ENCODE peak calls at places on chromosomes 3 and 15, in five cellular contexts. One of them, this sample, is unnamed.

GRCh38 chr3:5201536-5201935 is 14.0 kb downstream of the EDEM1 start:
- DNase-seq in epithelial cell of esophagus: no peak
- DNase-seq in K562: no peak
- DNase-seq in pancreas: no peak
- DNase-seq in IMR-90: no peak
- DNase-seq in this sample: no peak

GRCh38 chr15:86538141-86538540 is 458.5 kb downstream of the AGBL1 start:
- DNase-seq in epithelial cell of esophagus: peak; percentile 15
- DNase-seq in K562: no peak
- DNase-seq in IMR-90: no peak
- DNase-seq in pancreas: no peak
- DNase-seq in this sample: no peak

GRCh38 chr3:172467170-172467824 is 19.0 kb upstream of the GHSR start:
- DNase-seq in pancreas: no peak
- DNase-seq in IMR-90: peak; percentile 66
- DNase-seq in epithelial cell of esophagus: peak; percentile 76
- DNase-seq in K562: peak; percentile 8
- DNase-seq in this sample: no peak

GRCh38 chr3:120177907-120178306 is 83.7 kb upstream of the GSK3B start:
- DNase-seq in IMR-90: no peak
- DNase-seq in pancreas: no peak
- DNase-seq in epithelial cell of esophagus: no peak
- DNase-seq in K562: peak; percentile 2
- DNase-seq in this sample: no peak

GRCh38 chr3:177793451-177793850 is 596.2 kb upstream of the TBL1XR1 start:
- DNase-seq in K562: no peak
- DNase-seq in IMR-90: no peak
- DNase-seq in epithelial cell of esophagus: no peak
- DNase-seq in pancreas: no peak
- DNase-seq in this sample: no peak

GRCh38 chr3:15535757-15536156 is 14.3 kb upstream of the COLQ start:
- DNase-seq in K562: no peak
- DNase-seq in IMR-90: peak; percentile 15
- DNase-seq in epithelial cell of esophagus: peak; percentile 67
- DNase-seq in pancreas: no peak
- DNase-seq in this sample: no peak

GRCh38 chr3:95350066-95350465 is 1287.2 kb downstream of the NSUN3 start:
- DNase-seq in K562: no peak
- DNase-seq in IMR-90: no peak
- DNase-seq in epithelial cell of esophagus: no peak
- DNase-seq in pancreas: no peak
- DNase-seq in this sample: no peak

GRCh38 chr3:4460334-4460733 is 6.7 kb downstream of the SUMF1 start:
- DNase-seq in pancreas: no peak
- DNase-seq in IMR-90: no peak
- DNase-seq in K562: no peak
- DNase-seq in epithelial cell of esophagus: no peak
- DNase-seq in this sample: no peak

GRCh38 chr3:139225551-139225950 is 118.3 kb upstream of the MRPS22 start:
- DNase-seq in pancreas: no peak
- DNase-seq in K562: no peak
- DNase-seq in IMR-90: peak; percentile 15
- DNase-seq in epithelial cell of esophagus: no peak
- DNase-seq in this sample: no peak

GRCh38 chr3:12222765-12223485 is 64.2 kb upstream of the TIMP4 start:
- DNase-seq in pancreas: no peak
- DNase-seq in K562: no peak
- DNase-seq in IMR-90: peak; percentile 67
- DNase-seq in epithelial cell of esophagus: peak; percentile 71
- DNase-seq in this sample: peak; percentile 50

GRCh38 chr3:61146010-61146569 is 105.2 kb downstream of the FHIT start:
- DNase-seq in pancreas: no peak
- DNase-seq in K562: no peak
- DNase-seq in IMR-90: no peak
- DNase-seq in epithelial cell of esophagus: no peak
- DNase-seq in this sample: no peak

GRCh38 chr3:136750922-136751258 is 1.3 kb downstream of the STAG1 start:
- DNase-seq in pancreas: no peak
- DNase-seq in IMR-90: peak; percentile 83
- DNase-seq in K562: no peak
- DNase-seq in epithelial cell of esophagus: no peak
- DNase-seq in this sample: peak; percentile 41

GRCh38 chr3:133895208-133896001 is at the start of gene RAB6B:
- DNase-seq in epithelial cell of esophagus: peak; percentile 39
- DNase-seq in K562: peak; percentile 65
- DNase-seq in pancreas: peak; percentile 61
- DNase-seq in IMR-90: peak; percentile 20
- DNase-seq in this sample: no peak

GRCh38 chr3:33401781-33402180 is 38.4 kb downstream of the UBP1 start:
- DNase-seq in IMR-90: peak; percentile 70
- DNase-seq in K562: no peak
- DNase-seq in pancreas: no peak
- DNase-seq in epithelial cell of esophagus: no peak
- DNase-seq in this sample: no peak

GRCh38 chr15:39878401-39878775 is 41.7 kb downstream of the GPR176 start:
- DNase-seq in epithelial cell of esophagus: no peak
- DNase-seq in pancreas: no peak
- DNase-seq in K562: no peak
- DNase-seq in IMR-90: peak; percentile 56
- DNase-seq in this sample: no peak

GRCh38 chr15:65069779-65070546 is 2.2 kb upstream of the RASL12 start:
- DNase-seq in K562: no peak
- DNase-seq in IMR-90: no peak
- DNase-seq in epithelial cell of esophagus: no peak
- DNase-seq in pancreas: no peak
- DNase-seq in this sample: no peak
- H3K4me3 ChIP-seq in K562: no peak overlapping the region
- H3K4me3 ChIP-seq in IMR-90: no peak overlapping the region
- H3K4me3 ChIP-seq in epithelial cell of esophagus: no peak overlapping the region
- H3K4me3 ChIP-seq in pancreas: no peak overlapping the region
- H3K4me3 ChIP-seq in this sample: no peak overlapping the region

DNA sequence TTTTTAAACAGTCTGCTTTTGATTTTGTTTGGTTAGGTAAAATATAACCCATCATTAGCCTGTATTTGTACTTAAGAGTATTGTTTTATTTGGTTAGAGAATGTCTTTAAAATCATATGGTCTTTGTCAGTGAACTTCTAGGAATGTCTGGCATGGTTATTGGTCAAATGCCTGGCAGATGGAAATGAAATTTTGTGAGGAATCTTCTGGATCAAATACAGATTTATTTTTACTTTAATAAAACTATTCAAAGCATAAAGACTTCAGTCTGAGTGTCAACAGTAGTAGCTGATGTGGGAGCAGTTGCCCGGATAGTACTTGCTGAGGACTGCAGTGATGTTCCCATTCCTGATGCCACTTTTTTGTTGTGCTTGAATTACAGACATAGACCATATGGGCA is 64.0 kb downstream of the LRRC49 start:
- DNase-seq in K562: no peak
- DNase-seq in IMR-90: no peak
- DNase-seq in pancreas: no peak
- DNase-seq in epithelial cell of esophagus: no peak
- DNase-seq in this sample: no peak
- TF ChIP-seq CTCF in K562: no peak
- TF ChIP-seq CTCF in IMR-90: no peak
- TF ChIP-seq CTCF in pancreas: no peak
- TF ChIP-seq CTCF in epithelial cell of esophagus: no peak
- TF ChIP-seq CTCF in this sample: no peak

GRCh38 chr3:148932976-148933375 is 58.4 kb upstream of the GYG1 start:
- DNase-seq in K562: no peak
- DNase-seq in IMR-90: no peak
- DNase-seq in epithelial cell of esophagus: no peak
- DNase-seq in pancreas: no peak
- DNase-seq in this sample: no peak
- H3K4me3 ChIP-seq in K562: no peak overlapping the region
- H3K4me3 ChIP-seq in IMR-90: no peak overlapping the region
- H3K4me3 ChIP-seq in epithelial cell of esophagus: no peak overlapping the region
- H3K4me3 ChIP-seq in pancreas: no peak overlapping the region
- H3K4me3 ChIP-seq in this sample: no peak overlapping the region

GRCh38 chr3:115164374-115165221 is 17.5 kb upstream of the ZBTB20 start:
- DNase-seq in IMR-90: no peak
- DNase-seq in pancreas: no peak
- DNase-seq in epithelial cell of esophagus: no peak
- DNase-seq in K562: no peak
- DNase-seq in this sample: no peak

GRCh38 chr3:115165266-115165665 is 18.2 kb upstream of the ZBTB20 start:
- DNase-seq in IMR-90: no peak
- DNase-seq in pancreas: no peak
- DNase-seq in K562: no peak
- DNase-seq in epithelial cell of esophagus: no peak
- DNase-seq in this sample: no peak

GRCh38 chr3:115165701-115166100 is 18.6 kb upstream of the ZBTB20 start:
- DNase-seq in K562: no peak
- DNase-seq in IMR-90: peak; percentile 13
- DNase-seq in pancreas: no peak
- DNase-seq in epithelial cell of esophagus: no peak
- DNase-seq in this sample: no peak

DNA sequence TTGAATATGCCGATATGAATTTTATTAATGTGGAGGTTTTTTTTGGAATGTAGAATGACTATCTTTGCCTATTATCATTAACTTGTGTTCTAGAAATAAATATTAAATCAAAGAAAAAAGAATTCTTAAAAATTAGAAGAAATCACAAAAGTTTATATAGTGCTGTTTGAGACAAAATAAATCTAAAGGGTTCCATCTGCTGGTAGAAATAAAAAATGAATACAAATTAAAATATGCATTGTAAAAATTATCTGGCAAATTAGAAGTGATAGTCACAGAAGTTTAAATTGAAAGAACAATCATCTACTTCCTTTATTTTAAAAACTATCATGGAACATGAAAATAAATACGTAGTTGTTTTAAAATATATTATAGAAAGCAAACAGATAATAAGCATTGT is 22.7 kb upstream of the ZBTB20 start:
- DNase-seq in pancreas: no peak
- DNase-seq in IMR-90: no peak
- DNase-seq in epithelial cell of esophagus: no peak
- DNase-seq in K562: no peak
- DNase-seq in this sample: no peak
- TF ChIP-seq CTCF in pancreas: no peak
- TF ChIP-seq CTCF in IMR-90: peak; percentile 44
- TF ChIP-seq CTCF in epithelial cell of esophagus: no peak
- TF ChIP-seq CTCF in K562: no peak
- TF ChIP-seq CTCF in this sample: no peak

DNA sequence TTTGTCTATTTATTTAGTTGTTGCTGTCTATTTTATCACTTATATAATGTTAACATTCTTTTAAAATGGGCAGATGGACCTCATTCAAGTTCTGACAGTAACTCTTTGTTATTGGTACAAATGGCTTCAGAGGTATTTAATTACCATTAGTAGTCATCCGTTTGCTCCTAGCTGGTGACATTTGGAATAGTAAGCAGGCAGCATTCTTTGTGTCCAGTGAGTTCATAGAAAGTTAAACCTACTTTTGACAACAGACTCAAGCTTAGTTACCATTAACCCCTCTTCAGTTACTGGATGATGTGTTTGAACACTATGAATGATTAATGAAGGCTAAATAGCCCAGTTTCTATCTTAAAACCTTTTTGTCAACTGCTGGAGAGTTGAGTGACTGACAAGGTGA is 500.7 kb upstream of the ATP11B start:
- DNase-seq in epithelial cell of esophagus: no peak
- DNase-seq in IMR-90: no peak
- DNase-seq in pancreas: no peak
- DNase-seq in K562: no peak
- DNase-seq in this sample: no peak
- H3K4me3 ChIP-seq in epithelial cell of esophagus: no peak overlapping the region
- H3K4me3 ChIP-seq in IMR-90: no peak overlapping the region
- H3K4me3 ChIP-seq in pancreas: no peak overlapping the region
- H3K4me3 ChIP-seq in K562: no peak overlapping the region
- H3K4me3 ChIP-seq in this sample: no peak overlapping the region

GRCh38 chr3:27110020-27110419 is 259.2 kb downstream of the NEK10 start:
- DNase-seq in K562: no peak
- DNase-seq in epithelial cell of esophagus: no peak
- DNase-seq in pancreas: no peak
- DNase-seq in IMR-90: no peak
- DNase-seq in this sample: no peak

GRCh38 chr3:27108322-27108721 is 260.9 kb downstream of the NEK10 start:
- DNase-seq in K562: no peak
- DNase-seq in epithelial cell of esophagus: no peak
- DNase-seq in pancreas: no peak
- DNase-seq in IMR-90: no peak
- DNase-seq in this sample: no peak

GRCh38 chr3:27105904-27106303 is 263.3 kb downstream of the NEK10 start:
- DNase-seq in pancreas: peak; percentile 30
- DNase-seq in K562: no peak
- DNase-seq in IMR-90: no peak
- DNase-seq in epithelial cell of esophagus: no peak
- DNase-seq in this sample: no peak
- TF ChIP-seq CTCF in pancreas: peak; percentile 16
- TF ChIP-seq CTCF in K562: no peak
- TF ChIP-seq CTCF in IMR-90: peak; percentile 18
- TF ChIP-seq CTCF in epithelial cell of esophagus: no peak
- TF ChIP-seq CTCF in this sample: no peak

GRCh38 chr3:40292637-40293036 is 16.9 kb upstream of the EIF1B start:
- DNase-seq in pancreas: no peak
- DNase-seq in IMR-90: no peak
- DNase-seq in K562: peak; percentile 55
- DNase-seq in epithelial cell of esophagus: peak; percentile 14
- DNase-seq in this sample: no peak
- H3K4me3 ChIP-seq in pancreas: no peak overlapping the region
- H3K4me3 ChIP-seq in IMR-90: no peak overlapping the region
- H3K4me3 ChIP-seq in K562: no peak overlapping the region
- H3K4me3 ChIP-seq in epithelial cell of esophagus: no peak overlapping the region
- H3K4me3 ChIP-seq in this sample: no peak overlapping the region